ENCODE peak calls at places on chromosomes 12 and 14, in five cellular contexts. B is cardiac muscle cell; D is OCI-LY7; A is CD8-positive, alpha-beta memory T cell; P is IMR-90. Y is an unnamed sample.

GRCh38 chr12:93164103-93164880 is 213.4 kb upstream of the NUDT4 start:
- DNase-seq in B (no peak), D (no peak), A (no peak), P (peak), Y (no peak)

GRCh38 chr12:84480803-84481202 is 431.8 kb downstream of the SLC6A15 start:
- DNase-seq in B (no peak), D (no peak), A (no peak), P (no peak), Y (no peak)

GRCh38 chr12:111248221-111248620 is 120.7 kb downstream of the PHETA1 start:
- DNase-seq in B (peak), D (no peak), A (no peak), P (no peak), Y (peak)

GRCh38 chr14:104358528-104359300 is 220.3 kb downstream of the KIF26A start:
- DNase-seq in B (no peak), D (no peak), A (no peak), P (no peak), Y (peak)

GRCh38 chr12:104073699-104074098 is 9.4 kb downstream of the HCFC2 start:
- DNase-seq in B (no peak), D (no peak), A (no peak), P (no peak), Y (no peak)

GRCh38 chr12:131353376-131353775 is 357.5 kb upstream of the SFSWAP start:
- DNase-seq in B (no peak), D (no peak), A (no peak), P (no peak), Y (no peak)

GRCh38 chr12:113396828-113397496 is 6.7 kb downstream of the SDS start:
- DNase-seq in B (no peak), D (no peak), A (no peak), P (no peak), Y (no peak)

GRCh38 chr12:131366261-131366871 is 344.5 kb upstream of the SFSWAP start:
- DNase-seq in B (no peak), D (no peak), A (no peak), P (no peak), Y (no peak)

GRCh38 chr12:60847281-60847680 is 1251.5 kb downstream of the SLC16A7 start:
- DNase-seq in B (no peak), D (no peak), A (no peak), P (no peak), Y (no peak)

GRCh38 chr14:86955955-86956354 is 1037.0 kb downstream of the GALC start:
- DNase-seq in B (no peak), D (no peak), A (no peak), P (no peak), Y (no peak)

GRCh38 chr12:95852133-95852532 is 6.6 kb upstream of the SNRPF start:
- DNase-seq in B (no peak), D (no peak), A (no peak), P (no peak), Y (no peak)

GRCh38 chr12:93387780-93388179 is 10.1 kb downstream of the NUDT4 start:
- DNase-seq in B (no peak), D (no peak), A (no peak), P (peak), Y (no peak)

GRCh38 chr14:65131176-65131765 is 29.0 kb upstream of the MAX start:
- DNase-seq in B (no peak), D (no peak), A (no peak), P (peak), Y (no peak)

GRCh38 chr14:35470775-35471174 is 63.2 kb upstream of the INSM2 start:
- DNase-seq in B (peak), D (no peak), A (no peak), P (peak), Y (no peak)

GRCh38 chr12:4448943-4449861 is 3.6 kb upstream of the FGF6 start:
- DNase-seq in B (no peak), D (no peak), A (no peak), P (no peak), Y (no peak)

GRCh38 chr12:47753021-47754001 is 5.4 kb downstream of the RAPGEF3 start:
- DNase-seq in B (no peak), D (no peak), A (no peak), P (no peak), Y (no peak)

GRCh38 chr12:5085896-5086295 is 42.2 kb downstream of the KCNA5 start:
- DNase-seq in B (no peak), D (no peak), A (no peak), P (peak), Y (no peak)

GRCh38 chr12:3311027-3311402 is 180.0 kb upstream of the PRMT8 start:
- DNase-seq in B (no peak), D (no peak), A (no peak), P (no peak), Y (no peak)

GRCh38 chr12:89345830-89346740 is 6.2 kb downstream of the DUSP6 start:
- DNase-seq in B (peak), D (peak), A (peak), P (peak), Y (no peak)

GRCh38 chr12:99271071-99271470 is 376.5 kb upstream of the GARIN6 start:
- DNase-seq in B (no peak), D (no peak), A (no peak), P (no peak), Y (no peak)

GRCh38 chr12:27193106-27193505 is 51.0 kb upstream of the STK38L start:
- DNase-seq in B (no peak), D (no peak), A (no peak), P (peak), Y (no peak)

GRCh38 chr12:18546399-18546798 is 191.4 kb downstream of the PLCZ1 start:
- DNase-seq in B (peak), D (no peak), A (no peak), P (peak), Y (no peak)

GRCh38 chr14:73795466-73795865 is 56.2 kb upstream of the PTGR2 start:
- DNase-seq in B (no peak), D (no peak), A (no peak), P (no peak), Y (no peak)

GRCh38 chr12:114746297-114747074 is 62.5 kb upstream of the TBX3 start:
- DNase-seq in B (no peak), D (no peak), A (no peak), P (peak), Y (no peak)

GRCh38 chr12:132279184-132279889 is 50.1 kb downstream of the GALNT9 start:
- DNase-seq in B (no peak), D (no peak), A (no peak), P (peak), Y (no peak)

GRCh38 chr14:96038558-96038919 is 623 bp upstream of the C14orf132 start:
- DNase-seq in B (no peak), D (no peak), A (no peak), P (no peak), Y (no peak)

GRCh38 chr12:58503731-58504520 is 416.4 kb downstream of the LRIG3 start:
- DNase-seq in B (no peak), D (no peak), A (no peak), P (peak), Y (no peak)

GRCh38 chr14:96847451-96847850 is 50.3 kb downstream of the VRK1 start:
- DNase-seq in B (no peak), D (no peak), A (no peak), P (no peak), Y (no peak)

GRCh38 chr12:31518680-31519227 is 72.2 kb downstream of the DENND5B start:
- DNase-seq in B (peak), D (peak), A (no peak), P (peak), Y (no peak)

GRCh38 chr14:51097287-51097686 is 2.4 kb upstream of the TRIM9 start:
- DNase-seq in B (no peak), D (no peak), A (no peak), P (no peak), Y (no peak)

GRCh38 chr14:22900088-22900799 is 17.2 kb downstream of the REM2 start:
- DNase-seq in B (peak), D (peak), A (peak), P (peak), Y (no peak)

GRCh38 chr12:109125791-109126190 is 9.4 kb downstream of the ACACB start:
- DNase-seq in B (no peak), D (no peak), A (no peak), P (no peak), Y (no peak)

GRCh38 chr12:45349911-45350310 is 134.0 kb downstream of the ANO6 start:
- DNase-seq in B (no peak), D (no peak), A (no peak), P (peak), Y (no peak)

GRCh38 chr14:22994762-22995275 is 12.5 kb upstream of the AJUBA start:
- DNase-seq in B (peak), D (peak), A (peak), P (peak), Y (peak)

GRCh38 chr12:59113831-59114273 is 193.5 kb upstream of the LRIG3 start:
- DNase-seq in B (peak), D (peak), A (no peak), P (peak), Y (peak)

GRCh38 chr12:13102481-13103195 is 829 bp downstream of the GSG1 start:
- DNase-seq in B (no peak), D (no peak), A (no peak), P (peak), Y (no peak)

GRCh38 chr14:91258021-91258618 is 13.6 kb upstream of the GPR68 start:
- DNase-seq in B (no peak), D (no peak), A (no peak), P (peak), Y (no peak)

Y was measured in glutamatergic neuron.